ENCODE peak calls at places on chromosomes 16 and 17, in six cellular contexts. C is stimulated activated CD4-positive, alpha-beta T cell treated with anti-CD3 and anti-CD28 coated beads, Interleukin-1b, Interleukin-23, amount 100 ng/mL, for 1 hour; A is H7; M is NT2/D1; K is T-helper 1 cell; R is SJSA1. T is an unnamed sample.
A peak's percentile ranks its signal among the peaks of the same experiment; 100 is the strongest.

GRCh38 chr17:21005803-21006202 is 37.0 kb downstream of the USP22 start:
- DNase-seq in K (no peak), R (no peak), C (no peak), M (no peak), A (no peak), T (no peak)

GRCh38 chr16:79261461-79261860 is 339.1 kb downstream of the MAF start:
- DNase-seq in M (peak; percentile 52), C (no peak), R (no peak), K (peak; percentile 44), A (peak; percentile 75), T (no peak)

GRCh38 chr16:3999890-4000325 is 116.3 kb downstream of the ADCY9 start:
- DNase-seq in R (no peak), K (peak; percentile 17), C (no peak), A (no peak), M (no peak), T (peak; percentile 86)

GRCh38 chr17:2047590-2047989 is 5.8 kb downstream of the OVCA2 start:
- DNase-seq in C (no peak), K (no peak), A (no peak), R (no peak), M (no peak), T (no peak)

GRCh38 chr17:30232015-30232821 is 3.3 kb downstream of the SLC6A4 start:
- DNase-seq in C (no peak), R (no peak), A (peak; percentile 13), M (no peak), K (no peak), T (no peak)

GRCh38 chr17:70172449-70172848 is 3.1 kb downstream of the KCNJ2 start:
- DNase-seq in K (no peak), A (no peak), C (no peak), M (no peak), R (no peak), T (no peak)

GRCh38 chr17:56047321-56047720 is 106.0 kb upstream of the ANKFN1 start:
- DNase-seq in K (no peak), A (no peak), C (no peak), M (no peak), R (no peak), T (no peak)

GRCh38 chr17:5516060-5516792 is 29.9 kb downstream of the MIS12 start:
- DNase-seq in A (no peak), C (no peak), R (peak; percentile 93), M (no peak), K (no peak), T (peak; percentile 96)

GRCh38 chr17:60134396-60135159 is 15.2 kb upstream of the CA4 start:
- DNase-seq in C (no peak), K (peak; percentile 32), M (no peak), R (no peak), A (no peak), T (peak; percentile 76)

GRCh38 chr17:64118452-64118979 is 11.4 kb downstream of the ERN1 start:
- DNase-seq in R (peak; percentile 30), M (no peak), K (no peak), A (no peak), C (no peak), T (peak; percentile 66)

GRCh38 chr17:36850794-36851193 is 86.5 kb upstream of the LHX1 start:
- DNase-seq in C (no peak), R (peak; percentile 78), M (no peak), K (peak; percentile 48), A (no peak), T (peak; percentile 53)

GRCh38 chr16:22014271-22014873 is 6.5 kb downstream of the MOSMO start:
- DNase-seq in C (no peak), A (no peak), M (no peak), R (no peak), K (no peak), T (no peak)

GRCh38 chr16:12617401-12617819 is 186.3 kb downstream of the CPPED1 start:
- DNase-seq in R (no peak), M (no peak), A (no peak), K (peak; percentile 8), C (no peak), T (no peak)

GRCh38 chr17:43169561-43170139 is 1.4 kb upstream of the NBR1 start:
- DNase-seq in C (no peak), A (peak; percentile 73), R (no peak), M (no peak), K (peak; percentile 4), T (peak; percentile 62)

GRCh38 chr16:67243481-67243880 is 3.8 kb downstream of the FHOD1 start:
- DNase-seq in A (no peak), K (no peak), M (no peak), R (no peak), C (no peak), T (no peak)

GRCh38 chr17:75897076-75898019 is 597 bp upstream of the TRIM65 start:
- DNase-seq in R (peak; percentile 56), M (no peak), A (peak; percentile 73), K (no peak), C (no peak), T (no peak)

GRCh38 chr16:5438591-5438990 is 341.0 kb upstream of the EEF2KMT start:
- DNase-seq in C (no peak), K (no peak), A (no peak), R (no peak), M (no peak), T (no peak)

GRCh38 chr16:25633549-25633948 is 58.2 kb upstream of the HS3ST4 start:
- DNase-seq in A (no peak), K (no peak), R (no peak), M (no peak), C (no peak), T (no peak)

GRCh38 chr16:24088767-24089166 is 167.4 kb upstream of the CACNG3 start:
- DNase-seq in C (no peak), M (no peak), R (no peak), A (no peak), K (no peak), T (no peak)

GRCh38 chr17:29710891-29711418 is 88.2 kb upstream of the CORO6 start:
- DNase-seq in K (no peak), M (no peak), A (no peak), C (no peak), R (no peak), T (peak; percentile 95)

GRCh38 chr17:70780031-70780430 is 610.7 kb downstream of the KCNJ2 start:
- DNase-seq in M (no peak), C (no peak), A (no peak), K (no peak), R (no peak), T (no peak)

GRCh38 chr17:70938311-70938710 is 769.0 kb downstream of the KCNJ2 start:
- DNase-seq in C (no peak), M (no peak), A (no peak), K (no peak), R (no peak), T (no peak)

GRCh38 chr17:46841561-46842379 is 9.6 kb upstream of the WNT9B start:
- DNase-seq in A (peak; percentile 96), C (no peak), M (no peak), K (no peak), R (no peak), T (no peak)

GRCh38 chr17:65185686-65186382 is 48.7 kb downstream of the RGS9 start:
- DNase-seq in M (no peak), C (no peak), K (no peak), R (no peak), A (peak; percentile 58), T (no peak)

GRCh38 chr16:31488630-31489564 is 6.0 kb downstream of the SLC5A2 start:
- DNase-seq in A (peak; percentile 82), R (no peak), K (no peak), M (no peak), C (no peak), T (no peak)

GRCh38 chr17:77834170-77835115 is 124.1 kb upstream of the TNRC6C start:
- DNase-seq in C (peak; percentile 18), M (peak; percentile 50), R (peak; percentile 91), K (peak; percentile 59), A (peak; percentile 88), T (peak; percentile 74)